ENCODE peak calls at places on chromosomes 5 and 9, in seven cellular contexts. E is adrenal gland, M is COR-L47, L is ureter, V is tibial artery, Q is T-helper 9 cell, R is iris pigment epithelial cell. D is an unnamed sample.

GRCh38 chr5:371811-372555 is 50.5 kb downstream of the AHRR start:
- DNase-seq in E (peak), M (no peak), L (no peak), V (peak), Q (no peak), R (no peak), D (no peak)

GRCh38 chr9:130426883-130427282 is 17.9 kb upstream of the ASS1 start:
- DNase-seq in E (no peak), M (no peak), L (peak), V (peak), Q (no peak), R (peak), D (no peak)

GRCh38 chr5:150120062-150120441 is 33.7 kb upstream of the CSF1R start:
- DNase-seq in E (peak), M (no peak), L (peak), V (no peak), Q (no peak), R (no peak), D (no peak)

GRCh38 chr9:75636427-75637045 is 253.9 kb upstream of the PCSK5 start:
- DNase-seq in E (no peak), M (no peak), L (no peak), V (no peak), Q (no peak), R (no peak), D (no peak)

GRCh38 chr9:129102791-129103594 is 7.6 kb downstream of the CRAT start:
- DNase-seq in E (no peak), M (peak), L (peak), V (no peak), Q (no peak), R (peak), D (no peak)

GRCh38 chr5:105924366-105924765 is 1746.4 kb downstream of the EFNA5 start:
- DNase-seq in E (no peak), M (no peak), L (no peak), V (no peak), Q (no peak), R (peak), D (no peak)

GRCh38 chr9:28951945-28952344 is 1378.7 kb upstream of the C9orf72 start:
- DNase-seq in E (no peak), M (no peak), L (no peak), V (no peak), Q (no peak), R (no peak), D (no peak)

GRCh38 chr9:94779101-94779500 is 52.6 kb downstream of the AOPEP start:
- DNase-seq in E (no peak), M (no peak), L (no peak), V (no peak), Q (no peak), R (no peak), D (no peak)

GRCh38 chr5:179801304-179802206 is 5.1 kb downstream of the MGAT4B start:
- DNase-seq in E (peak), M (no peak), L (peak), V (peak), Q (peak), R (no peak), D (peak)

GRCh38 chr9:136339173-136339957 is 12.0 kb downstream of the GPSM1 start:
- DNase-seq in E (peak), M (no peak), L (no peak), V (no peak), Q (peak), R (peak), D (no peak)

GRCh38 chr9:3989915-3990314 is 310.0 kb downstream of the GLIS3 start:
- DNase-seq in E (no peak), M (no peak), L (no peak), V (no peak), Q (no peak), R (no peak), D (no peak)

GRCh38 chr9:21608200-21608599 is 126.1 kb upstream of the IFNE start:
- DNase-seq in E (no peak), M (no peak), L (no peak), V (no peak), Q (no peak), R (no peak), D (no peak)

GRCh38 chr5:116598871-116599270 is 24.2 kb upstream of the SEMA6A start:
- DNase-seq in E (no peak), M (no peak), L (no peak), V (no peak), Q (no peak), R (no peak), D (no peak)

GRCh38 chr9:5736563-5737346 is 96.2 kb downstream of the ERMP1 start:
- DNase-seq in E (no peak), M (no peak), L (no peak), V (no peak), Q (no peak), R (no peak), D (no peak)

GRCh38 chr5:66757219-66757833 is 161.1 kb downstream of the MAST4 start:
- DNase-seq in E (peak), M (peak), L (peak), V (no peak), Q (peak), R (peak), D (no peak)

GRCh38 chr5:14464101-14464500 is 117.5 kb upstream of the OTULINL start:
- DNase-seq in E (no peak), M (no peak), L (no peak), V (no peak), Q (no peak), R (peak), D (no peak)

GRCh38 chr5:37668524-37669047 is 171.3 kb downstream of the GDNF start:
- DNase-seq in E (peak), M (peak), L (no peak), V (no peak), Q (no peak), R (peak), D (no peak)

GRCh38 chr5:65151632-65152031 is 330.1 kb downstream of the ADAMTS6 start:
- DNase-seq in E (peak), M (no peak), L (no peak), V (no peak), Q (no peak), R (peak), D (no peak)

GRCh38 chr9:4303002-4303401 is 3.1 kb upstream of the GLIS3 start:
- DNase-seq in E (no peak), M (no peak), L (no peak), V (no peak), Q (no peak), R (peak), D (no peak)